ENCODE peak calls at places on chromosomes 16 and 17, in five cellular contexts. Y is heart right ventricle, I is AG04450, C is fibroblast of mammary gland, V is neural progenitor cell. P is an unnamed sample.
A peak's percentile ranks its signal among the peaks of the same experiment; 100 is the strongest.

GRCh38 chr17:81018044-81018802 is 16.7 kb upstream of the BAIAP2 start:
- DNase-seq in Y (no peak), I (no peak), C (peak; percentile 21), V (peak; percentile 82), P (no peak)

GRCh38 chr17:48225725-48226567 is 118.4 kb downstream of the SNX11 start:
- DNase-seq in Y (no peak), I (no peak), C (no peak), V (no peak), P (no peak)

GRCh38 chr16:54817432-54817831 is 113.2 kb upstream of the IRX5 start:
- DNase-seq in Y (no peak), I (no peak), C (peak; percentile 25), V (peak; percentile 26), P (no peak)

GRCh38 chr17:41835800-41836549 is at the start of gene NT5C3B:
- DNase-seq in Y (peak; percentile 71), I (no peak), C (peak; percentile 17), V (peak; percentile 78), P (peak; percentile 52)

GRCh38 chr17:6110592-6110991 is 40.4 kb downstream of the WSCD1 start:
- DNase-seq in Y (no peak), I (no peak), C (no peak), V (no peak), P (no peak)

GRCh38 chr17:9252525-9252924 is 231.2 kb downstream of the NTN1 start:
- DNase-seq in Y (no peak), I (no peak), C (no peak), V (no peak), P (no peak)

GRCh38 chr16:67594956-67595355 is 32.6 kb downstream of the CTCF start:
- DNase-seq in Y (no peak), I (no peak), C (peak; percentile 79), V (no peak), P (no peak)

GRCh38 chr16:86462334-86463084 is 47.8 kb upstream of the FOXF1 start:
- DNase-seq in Y (no peak), I (peak; percentile 98), C (peak; percentile 72), V (no peak), P (no peak)

GRCh38 chr16:82195917-82196494 is 26.0 kb upstream of the MPHOSPH6 start:
- DNase-seq in Y (no peak), I (no peak), C (peak; percentile 39), V (no peak), P (no peak)

GRCh38 chr16:65781363-65781762 is 585.1 kb upstream of the CDH5 start:
- DNase-seq in Y (no peak), I (no peak), C (no peak), V (no peak), P (no peak)

GRCh38 chr16:22260490-22260889 is 36.7 kb upstream of the POLR3E start:
- DNase-seq in Y (no peak), I (no peak), C (no peak), V (no peak), P (no peak)

GRCh38 chr17:8726477-8726876 is 18.2 kb downstream of the CCDC42 start:
- DNase-seq in Y (no peak), I (no peak), C (no peak), V (no peak), P (no peak)

GRCh38 chr17:62855136-62855535 is 47.0 kb upstream of the MARCHF10 start:
- DNase-seq in Y (no peak), I (no peak), C (no peak), V (no peak), P (no peak)

GRCh38 chr16:75065149-75065807 is 51.3 kb downstream of the LDHD start:
- DNase-seq in Y (no peak), I (no peak), C (no peak), V (no peak), P (no peak)

GRCh38 chr17:76166168-76166567 is 25.1 kb upstream of the FOXJ1 start:
- DNase-seq in Y (no peak), I (no peak), C (peak; percentile 68), V (no peak), P (no peak)

GRCh38 chr16:80027007-80027965 is 426.7 kb upstream of the MAF start:
- DNase-seq in Y (peak; percentile 21), I (peak; percentile 26), C (peak; percentile 54), V (no peak), P (peak; percentile 22)

DNA sequence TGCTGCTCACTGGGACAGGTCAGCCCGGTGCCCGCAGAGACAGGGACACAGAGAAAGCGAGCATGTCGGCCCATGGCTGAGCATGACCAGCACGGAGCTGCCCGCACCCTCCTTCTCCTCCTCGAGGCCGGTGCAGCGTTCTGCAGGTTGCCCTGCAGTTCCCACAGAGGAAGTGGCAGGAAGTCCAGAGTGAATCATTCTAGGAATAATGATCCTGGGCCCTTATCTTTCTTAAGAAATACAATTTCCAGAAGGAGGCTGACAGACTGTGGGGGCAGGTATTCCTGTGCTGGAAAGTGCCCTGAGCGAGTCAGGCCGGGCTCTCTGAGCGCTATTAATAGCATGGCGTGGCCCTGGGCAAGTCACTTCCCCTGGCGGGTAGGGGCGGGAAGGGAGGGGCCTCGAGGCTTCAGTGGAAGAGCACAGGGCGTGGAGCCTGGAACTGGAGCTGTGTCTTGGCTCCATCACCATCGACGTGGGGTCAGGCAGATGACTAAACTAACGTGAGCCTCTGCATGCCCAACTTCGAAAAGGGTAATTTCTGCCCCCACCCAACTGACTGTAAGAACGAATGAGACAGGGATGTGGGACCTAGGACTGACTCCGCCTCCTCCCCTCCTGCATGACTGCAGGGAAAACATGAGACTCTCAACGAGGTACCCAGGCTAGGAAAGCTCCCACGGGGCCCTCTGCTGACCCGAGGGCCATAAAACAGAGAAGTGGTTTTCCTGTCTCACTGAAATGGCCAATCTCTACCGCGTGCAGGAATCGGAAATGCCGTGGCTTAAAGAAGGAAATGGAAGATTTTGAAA is 9.8 kb downstream of the TMEM204 start:
- DNase-seq in Y (peak; percentile 81), I (no peak), C (peak; percentile 87), V (peak; percentile 17), P (peak; percentile 79)
- TF ChIP-seq CTCF in Y (peak; percentile 13), I (no peak), C (no peak), V (no peak), P (no peak)

DNA sequence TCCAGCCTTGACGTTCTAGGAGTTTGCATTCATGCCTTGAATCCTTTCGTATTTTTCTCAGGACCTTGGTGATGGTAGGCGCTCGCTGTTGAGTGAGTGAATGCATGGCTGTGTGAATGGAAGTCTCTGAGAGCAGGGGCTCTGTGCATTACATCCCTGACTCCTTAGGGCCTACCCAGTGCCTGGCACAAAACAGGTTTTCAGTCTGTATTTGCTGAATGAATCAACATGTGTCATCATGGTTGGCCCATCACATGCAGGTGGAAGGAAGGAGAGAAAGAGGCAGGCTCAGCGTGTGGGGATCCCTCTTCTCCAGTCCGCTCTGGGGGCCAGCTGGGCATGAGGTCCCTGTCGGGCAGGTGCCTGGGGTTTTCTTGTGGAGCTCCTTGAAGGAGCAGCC is 8.7 kb downstream of the RAP1GAP2 start:
- DNase-seq in Y (no peak), I (no peak), C (no peak), V (no peak), P (no peak)
- TF ChIP-seq CTCF in Y (no peak), I (no peak), C (no peak), V (no peak), P (no peak)

GRCh38 chr17:43169561-43170139 is 1.4 kb upstream of the NBR1 start:
- DNase-seq in Y (peak; percentile 18), I (no peak), C (peak; percentile 47), V (peak; percentile 56), P (peak; percentile 34)

GRCh38 chr17:43171761-43172487 is 910 bp downstream of the NBR1 start:
- DNase-seq in Y (no peak), I (peak; percentile 87), C (peak; percentile 93), V (peak; percentile 8), P (no peak)

GRCh38 chr17:43170140-43170765 is 761 bp upstream of the NBR1 start:
- DNase-seq in Y (peak; percentile 82), I (peak; percentile 74), C (peak; percentile 95), V (peak; percentile 94), P (peak; percentile 83)

GRCh38 chr17:43175213-43176118 is 4.5 kb downstream of the NBR1 start:
- DNase-seq in Y (no peak), I (peak; percentile 50), C (peak; percentile 63), V (no peak), P (no peak)

GRCh38 chr17:43170766-43171681 is at the start of gene NBR1:
- DNase-seq in Y (peak; percentile 90), I (peak; percentile 95), C (peak; percentile 98), V (peak; percentile 98), P (peak; percentile 97)
- TF ChIP-seq CTCF in Y (peak; percentile 30), I (peak; percentile 29), C (no peak), V (peak; percentile 44), P (peak; percentile 22)

GRCh38 chr16:87506423-87507350 is 13.9 kb upstream of the ZCCHC14 start:
- DNase-seq in Y (no peak), I (no peak), C (no peak), V (no peak), P (no peak)
- TF ChIP-seq CTCF in Y (no peak), I (no peak), C (no peak), V (no peak), P (no peak)

DNA sequence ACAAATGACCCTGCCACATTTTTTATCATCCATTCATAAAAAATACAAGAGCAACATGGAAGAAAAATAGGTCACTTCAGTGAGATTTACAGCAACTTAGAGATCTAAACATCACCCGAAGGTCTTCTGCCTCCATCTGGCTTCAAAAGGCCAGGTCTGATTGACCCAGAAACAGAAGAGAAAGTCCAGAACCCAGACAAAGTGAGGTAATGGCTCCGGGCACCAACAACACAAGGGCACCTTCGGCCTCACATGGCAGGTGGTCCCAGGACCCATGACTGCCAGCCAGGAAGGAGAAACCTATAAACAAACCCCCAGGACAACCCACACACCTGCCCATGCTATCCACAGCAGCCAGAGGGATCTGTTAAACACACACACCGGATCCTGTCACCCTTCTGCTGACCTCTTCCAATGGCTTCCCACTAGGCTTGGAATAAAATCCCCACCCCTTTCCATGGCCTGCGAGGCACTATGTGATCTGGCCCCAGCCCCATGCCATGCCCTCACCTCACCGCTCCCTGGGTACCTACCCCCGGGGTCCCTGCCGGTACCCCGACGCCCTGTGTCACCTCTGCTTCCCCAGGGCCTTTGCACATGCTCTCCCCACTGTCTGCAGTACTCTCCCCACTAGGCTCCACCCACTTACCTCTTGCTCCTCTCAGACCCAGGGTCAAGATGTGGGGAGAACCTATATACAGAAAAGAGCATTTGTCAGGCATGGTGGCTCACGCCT is 149.1 kb downstream of the ZNF423 start:
- DNase-seq in Y (no peak), I (no peak), C (no peak), V (no peak), P (no peak)
- TF ChIP-seq CTCF in Y (no peak), I (no peak), C (no peak), V (no peak), P (no peak)

GRCh38 chr16:27268376-27269299 is at the start of gene NSMCE1:
- DNase-seq in Y (peak; percentile 99), I (peak; percentile 87), C (peak; percentile 96), V (peak; percentile 92), P (peak; percentile 98)
- TF ChIP-seq CTCF in Y (peak; percentile 27), I (peak; percentile 26), C (peak; percentile 19), V (no peak), P (peak; percentile 27)

GRCh38 chr16:85324506-85324905 is 212.2 kb upstream of the CIBAR2 start:
- DNase-seq in Y (no peak), I (no peak), C (no peak), V (no peak), P (no peak)

GRCh38 chr16:85327731-85328664 is 215.7 kb upstream of the CIBAR2 start:
- DNase-seq in Y (no peak), I (no peak), C (no peak), V (peak; percentile 96), P (no peak)

GRCh38 chr16:85326794-85327181 is 214.5 kb upstream of the CIBAR2 start:
- DNase-seq in Y (no peak), I (no peak), C (no peak), V (no peak), P (no peak)

GRCh38 chr16:85323961-85324253 is 211.6 kb upstream of the CIBAR2 start:
- DNase-seq in Y (no peak), I (no peak), C (no peak), V (no peak), P (no peak)

GRCh38 chr16:85326113-85326793 is 214.0 kb upstream of the CIBAR2 start:
- DNase-seq in Y (no peak), I (no peak), C (no peak), V (no peak), P (no peak)
- TF ChIP-seq CTCF in Y (no peak), I (no peak), C (no peak), V (no peak), P (no peak)